ENCODE peak calls at places on chromosomes 4 and X, in five cellular contexts. T is glutamatergic neuron; Q is fibroblast of lung; W is choroid plexus epithelial cell; Z is CD8-positive, alpha-beta memory T cell. G is an unnamed sample.

GRCh38 chr4:25799522-25799921 is 63.3 kb downstream of the SEL1L3 start:
- DNase-seq in Z (no peak), W (no peak), T (no peak), Q (no peak), G (no peak)

GRCh38 chrX:20513185-20513584 is 246.5 kb upstream of the RPS6KA3 start:
- DNase-seq in T (no peak), Q (no peak), Z (no peak), W (no peak), G (no peak)

GRCh38 chrX:101078716-101079115 is at the start of gene TMEM35A:
- DNase-seq in T (peak; percentile 25), Z (no peak), Q (peak; percentile 60), W (peak; percentile 43), G (no peak)

GRCh38 chrX:45771114-45771513 is 570.4 kb upstream of the DIPK2B start:
- DNase-seq in Q (peak; percentile 94), W (peak; percentile 78), Z (no peak), T (no peak), G (no peak)

GRCh38 chrX:110168585-110168984 is 149.3 kb downstream of the AMMECR1 start:
- DNase-seq in W (peak; percentile 80), Z (no peak), T (no peak), Q (peak; percentile 62), G (no peak)

GRCh38 chrX:46686003-46686645 is 72.8 kb downstream of the SLC9A7 start:
- DNase-seq in Q (peak; percentile 52), T (peak; percentile 23), W (peak; percentile 62), Z (peak; percentile 23), G (peak; percentile 61)

GRCh38 chr4:2363951-2364653 is 54.3 kb downstream of the ZFYVE28 start:
- DNase-seq in Z (no peak), W (no peak), T (no peak), Q (no peak), G (no peak)

GRCh38 chr4:108762559-108763225 is at the start of gene ETNPPL:
- DNase-seq in W (no peak), Z (no peak), T (peak; percentile 50), Q (peak; percentile 0), G (peak; percentile 4)

GRCh38 chr4:77564231-77564630 is 41.4 kb upstream of the CXCL13 start:
- DNase-seq in T (no peak), Z (no peak), W (peak; percentile 65), Q (peak; percentile 63), G (no peak)

GRCh38 chrX:147226801-147227200 is 412.3 kb upstream of the CXorf51A start:
- DNase-seq in Z (no peak), Q (no peak), T (no peak), W (no peak), G (no peak)

GRCh38 chr4:153564630-153565525 is 98.7 kb downstream of the TMEM131L start:
- DNase-seq in Z (no peak), Q (peak; percentile 40), W (peak; percentile 25), T (no peak), G (no peak)

GRCh38 chr4:6560416-6561172 is 14.4 kb upstream of the MAN2B2 start:
- DNase-seq in Z (no peak), T (no peak), Q (peak; percentile 39), W (peak; percentile 73), G (no peak)

GRCh38 chrX:40155617-40156471 is 58.1 kb upstream of the BCOR start:
- DNase-seq in T (peak; percentile 40), W (no peak), Z (no peak), Q (no peak), G (peak; percentile 71)